ENCODE peak calls at places on chromosomes 2 and 18, in five cellular contexts. L, V, H, D and B are unnamed samples.

GRCh38 chr2:110931648-110932047 is 189.1 kb upstream of the BCL2L11 start:
- DNase-seq in L (no peak), V (no peak), H (no peak), D (peak), B (no peak)

GRCh38 chr2:191152841-191153240 is 2.0 kb upstream of the STAT4 start:
- DNase-seq in L (no peak), V (no peak), H (no peak), D (peak), B (no peak)

GRCh38 chr2:133812826-133813617 is 244.8 kb upstream of the NCKAP5 start:
- DNase-seq in L (no peak), V (no peak), H (no peak), D (peak), B (no peak)

GRCh38 chr2:72636210-72636609 is 189.6 kb downstream of the EXOC6B start:
- DNase-seq in L (no peak), V (no peak), H (no peak), D (no peak), B (no peak)

GRCh38 chr2:219278655-219279150 is 463 bp upstream of the DNAJB2 start:
- DNase-seq in L (no peak), V (no peak), H (no peak), D (no peak), B (no peak)

GRCh38 chr2:212124597-212124996 is 414.0 kb downstream of the ERBB4 start:
- DNase-seq in L (no peak), V (no peak), H (no peak), D (no peak), B (no peak)

GRCh38 chr2:4354678-4355077 is 651.3 kb downstream of the DCDC2C start:
- DNase-seq in L (no peak), V (peak), H (peak), D (no peak), B (no peak)

GRCh38 chr18:903703-904102 is 968 bp upstream of the ADCYAP1 start:
- DNase-seq in L (no peak), V (peak), H (peak), D (peak), B (no peak)

GRCh38 chr2:188046437-188046836 is 245.2 kb upstream of the GULP1 start:
- DNase-seq in L (no peak), V (no peak), H (no peak), D (peak), B (no peak)

GRCh38 chr2:233448220-233448559 is 93.9 kb downstream of the DGKD start:
- DNase-seq in L (no peak), V (no peak), H (no peak), D (no peak), B (no peak)

GRCh38 chr18:58699551-58699950 is 28.3 kb downstream of the MALT1 start:
- DNase-seq in L (no peak), V (no peak), H (no peak), D (no peak), B (no peak)

GRCh38 chr2:178328037-178328436 is 122.9 kb downstream of the PRKRA start:
- DNase-seq in L (no peak), V (no peak), H (no peak), D (no peak), B (peak)

GRCh38 chr2:46462936-46463335 is 16.4 kb upstream of the TMEM247 start:
- DNase-seq in L (no peak), V (no peak), H (no peak), D (no peak), B (no peak)

GRCh38 chr18:22977847-22978701 is 44.9 kb downstream of the RBBP8 start:
- DNase-seq in L (no peak), V (no peak), H (peak), D (peak), B (no peak)

GRCh38 chr18:71442830-71443229 is 1101.3 kb downstream of the CBLN2 start:
- DNase-seq in L (no peak), V (no peak), H (no peak), D (no peak), B (no peak)

GRCh38 chr2:172143817-172144216 is 41.1 kb upstream of the DLX2 start:
- DNase-seq in L (no peak), V (no peak), H (no peak), D (no peak), B (no peak)

GRCh38 chr18:77108001-77108692 is 24.4 kb downstream of the MBP start:
- DNase-seq in L (peak), V (no peak), H (no peak), D (peak), B (peak)

GRCh38 chr2:120674246-120675170 is 61.2 kb upstream of the GLI2 start:
- DNase-seq in L (no peak), V (no peak), H (no peak), D (no peak), B (no peak)

GRCh38 chr2:210277133-210277532 is 37.8 kb downstream of the MYL1 start:
- DNase-seq in L (no peak), V (no peak), H (no peak), D (no peak), B (no peak)

GRCh38 chr2:163132850-163133249 is 294.3 kb upstream of the KCNH7 start:
- DNase-seq in L (no peak), V (no peak), H (no peak), D (peak), B (peak)

GRCh38 chr2:181742908-181743722 is 62.8 kb upstream of the NEUROD1 start:
- DNase-seq in L (peak), V (peak), H (peak), D (peak), B (peak)

GRCh38 chr2:196177124-196177523 is 5.7 kb upstream of the STK17B start:
- DNase-seq in L (no peak), V (no peak), H (no peak), D (no peak), B (no peak)

GRCh38 chr2:143226714-143227541 is 97.7 kb downstream of the ARHGAP15 start:
- DNase-seq in L (no peak), V (no peak), H (no peak), D (no peak), B (no peak)

GRCh38 chr2:221572821-221573429 is 821 bp upstream of the EPHA4 start:
- DNase-seq in L (no peak), V (peak), H (peak), D (peak), B (peak)

GRCh38 chr2:170882758-170883157 is 46.3 kb upstream of the GORASP2 start:
- DNase-seq in L (no peak), V (no peak), H (no peak), D (no peak), B (no peak)

GRCh38 chr18:12701161-12701560 is 1.4 kb downstream of the CEP76 start:
- DNase-seq in L (peak), V (no peak), H (no peak), D (peak), B (no peak)

GRCh38 chr2:191927991-191928390 is 81.1 kb upstream of the CAVIN2 start:
- DNase-seq in L (no peak), V (no peak), H (no peak), D (peak), B (no peak)

GRCh38 chr18:47397671-47398319 is 146.3 kb upstream of the SKOR2 start:
- DNase-seq in L (no peak), V (no peak), H (no peak), D (no peak), B (no peak)

GRCh38 chr2:151111599-151112278 is 149.9 kb downstream of the RBM43 start:
- DNase-seq in L (no peak), V (no peak), H (no peak), D (peak), B (no peak)

GRCh38 chr2:88658318-88658717 is 31.1 kb upstream of the EIF2AK3 start:
- DNase-seq in L (no peak), V (no peak), H (no peak), D (peak), B (no peak)

GRCh38 chr2:241272722-241273551 is 42.5 kb downstream of the HDLBP start:
- DNase-seq in L (peak), V (peak), H (peak), D (peak), B (peak)

GRCh38 chr2:229375241-229375640 is 104.2 kb upstream of the PID1 start:
- DNase-seq in L (no peak), V (no peak), H (no peak), D (no peak), B (no peak)

GRCh38 chr2:168583710-168584521 is 127.8 kb downstream of the CERS6 start:
- DNase-seq in L (no peak), V (no peak), H (peak), D (peak), B (peak)

GRCh38 chr2:209525336-209525735 is 101.5 kb downstream of the MAP2 start:
- DNase-seq in L (no peak), V (no peak), H (no peak), D (no peak), B (no peak)

GRCh38 chr2:39265315-39265714 is 21.5 kb upstream of the CDKL4 start:
- DNase-seq in L (no peak), V (no peak), H (no peak), D (no peak), B (no peak)

GRCh38 chr2:27663463-27664244 is at the start of the genes SLC4A1AP and SUPT7L:
- DNase-seq in L (peak), V (peak), H (peak), D (peak), B (peak)

GRCh38 chr2:66434679-66435548 is at the start of gene MEIS1:
- DNase-seq in L (no peak), V (peak), H (peak), D (peak), B (peak)

GRCh38 chr18:37550118-37550875 is 15.3 kb downstream of the CELF4 start:
- DNase-seq in L (no peak), V (no peak), H (no peak), D (no peak), B (no peak)

GRCh38 chr2:64018715-64019082 is 529 bp downstream of the VPS54 start:
- DNase-seq in L (no peak), V (peak), H (no peak), D (peak), B (no peak)